ENCODE peak calls at places on chromosomes 4 and X, in four cellular contexts. M, L, S and J are unnamed samples.

GRCh38 chrX:83495882-83496281 is 12.2 kb upstream of the POU3F4 start:
- DNase-seq in M (no peak), L (no peak), S (no peak), J (no peak)

GRCh38 chr4:629636-629915 is 4.2 kb downstream of the PDE6B start:
- DNase-seq in M (no peak), L (no peak), S (no peak), J (no peak)

GRCh38 chr4:20433101-20433705 is 181.5 kb downstream of the SLIT2 start:
- DNase-seq in M (no peak), L (no peak), S (no peak), J (no peak)

GRCh38 chr4:128386761-128387599 is 99.4 kb upstream of the PGRMC2 start:
- DNase-seq in M (peak), L (peak), S (no peak), J (no peak)

GRCh38 chrX:11105080-11105479 is 6.1 kb upstream of the HCCS start:
- DNase-seq in M (no peak), L (no peak), S (no peak), J (no peak)

GRCh38 chr4:75344915-75345314 is 169.3 kb downstream of the RCHY1 start:
- DNase-seq in M (no peak), L (no peak), S (no peak), J (no peak)

GRCh38 chr4:15376594-15376993 is 51.2 kb upstream of the C1QTNF7 start:
- DNase-seq in M (no peak), L (no peak), S (no peak), J (no peak)

GRCh38 chr4:140246216-140246615 is 92.2 kb upstream of the MAML3 start:
- DNase-seq in M (no peak), L (no peak), S (no peak), J (no peak)

GRCh38 chrX:7112071-7112470 is 35.4 kb upstream of the STS start:
- DNase-seq in M (no peak), L (no peak), S (no peak), J (no peak)

GRCh38 chr4:108303488-108304177 is 134.9 kb upstream of the LEF1 start:
- DNase-seq in M (no peak), L (no peak), S (no peak), J (peak)

GRCh38 chr4:139576219-139576618 is 20.2 kb upstream of the SETD7 start:
- DNase-seq in M (no peak), L (no peak), S (no peak), J (no peak)